ENCODE peak calls at places on chromosomes 13 and 19, in five cellular contexts. Q, G, S, V and P are unnamed samples.

GRCh38 chr13:46031581-46032263 is 20.8 kb downstream of the ZC3H13 start:
- DNase-seq in S (no peak), Q (no peak), G (no peak), V (no peak), P (no peak)

GRCh38 chr13:60356970-60357369 is 40.0 kb upstream of the TDRD3 start:
- DNase-seq in V (no peak), Q (no peak), S (no peak), G (no peak), P (no peak)

GRCh38 chr13:36795463-36795862 is 23.6 kb upstream of the RFXAP start:
- DNase-seq in Q (no peak), S (no peak), G (no peak), V (no peak), P (no peak)

GRCh38 chr13:24396821-24397220 is 87.4 kb downstream of the C1QTNF9 start:
- DNase-seq in V (no peak), G (no peak), Q (no peak), S (no peak), P (no peak)

GRCh38 chr19:46885411-46885810 is 24.6 kb downstream of the ARHGAP35 start:
- DNase-seq in V (no peak), S (no peak), G (no peak), Q (no peak), P (no peak)

GRCh38 chr13:44197791-44198770 is 175.5 kb upstream of the SERP2 start:
- DNase-seq in Q (no peak), V (no peak), G (no peak), S (peak; percentile 39), P (no peak)

GRCh38 chr19:2469102-2469914 is 6.6 kb upstream of the GADD45B start:
- DNase-seq in V (no peak), Q (no peak), G (peak; percentile 45), S (peak; percentile 73), P (peak; percentile 24)

GRCh38 chr13:27375686-27376326 is 48.6 kb upstream of the GTF3A start:
- DNase-seq in Q (peak; percentile 75), S (peak; percentile 82), G (peak; percentile 78), V (peak; percentile 67), P (peak; percentile 74)

GRCh38 chr19:41887711-41888382 is 4.9 kb downstream of the ARHGEF1 start:
- DNase-seq in G (peak; percentile 87), Q (peak; percentile 96), V (no peak), S (no peak), P (peak; percentile 98)

GRCh38 chr19:6728346-6728745 is 7.9 kb upstream of the C3 start:
- DNase-seq in V (no peak), S (no peak), Q (no peak), G (no peak), P (no peak)

GRCh38 chr19:46579286-46579944 is 21.7 kb upstream of the CALM3 start:
- DNase-seq in Q (no peak), V (no peak), S (no peak), G (no peak), P (no peak)

GRCh38 chr19:18470153-18470552 is 32.2 kb upstream of the ISYNA1 start:
- DNase-seq in G (peak; percentile 56), S (peak; percentile 39), Q (peak; percentile 52), V (no peak), P (peak; percentile 35)

GRCh38 chr13:112619730-112620639 is 32.0 kb upstream of the TUBGCP3 start:
- DNase-seq in Q (peak; percentile 68), V (no peak), G (peak; percentile 59), S (peak; percentile 20), P (no peak)

GRCh38 chr19:15123900-15124299 is 16.7 kb downstream of the SYDE1 start:
- DNase-seq in S (peak; percentile 55), V (no peak), Q (no peak), G (no peak), P (no peak)

GRCh38 chr13:99960663-99961440 is 10.7 kb downstream of the ZIC5 start:
- DNase-seq in Q (no peak), V (no peak), S (no peak), G (no peak), P (no peak)

GRCh38 chr13:85597790-85598500 is 201.3 kb downstream of the SLITRK6 start:
- DNase-seq in G (no peak), V (no peak), Q (no peak), S (no peak), P (no peak)

GRCh38 chr13:85287528-85287927 is 511.7 kb downstream of the SLITRK6 start:
- DNase-seq in Q (no peak), V (no peak), G (no peak), S (no peak), P (no peak)

GRCh38 chr13:41650706-41651105 is 193.4 kb downstream of the RGCC start:
- DNase-seq in G (no peak), V (no peak), Q (no peak), S (no peak), P (no peak)

GRCh38 chr13:41651413-41652068 is 194.2 kb downstream of the RGCC start:
- DNase-seq in S (peak; percentile 32), Q (no peak), V (no peak), G (no peak), P (no peak)

GRCh38 chr13:41652735-41653361 is 195.5 kb downstream of the RGCC start:
- DNase-seq in Q (no peak), G (peak; percentile 62), V (peak; percentile 59), S (peak; percentile 80), P (peak; percentile 34)

GRCh38 chr13:41648314-41648935 is 191.1 kb downstream of the RGCC start:
- DNase-seq in V (no peak), S (peak; percentile 57), G (peak; percentile 17), Q (no peak), P (no peak)

DNA sequence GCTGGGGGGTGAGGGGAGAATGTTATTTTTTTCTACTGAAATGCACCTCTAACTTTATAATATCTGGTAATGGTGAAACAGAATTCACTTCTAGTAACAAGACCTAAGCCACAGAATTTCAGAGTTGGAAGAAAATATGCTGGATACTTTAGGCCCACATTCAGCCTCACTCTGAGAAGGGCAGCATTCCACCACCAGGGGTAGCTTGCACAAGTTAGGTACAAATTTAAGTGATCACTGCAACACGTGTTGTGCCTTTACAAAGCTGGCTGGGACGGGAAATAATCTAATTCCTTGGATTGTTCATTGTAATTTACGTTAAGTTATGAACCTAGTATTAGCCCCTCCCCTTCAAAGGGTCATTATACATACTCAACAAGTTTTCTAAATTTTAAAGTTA is 192.3 kb downstream of the RGCC start:
- DNase-seq in S (peak; percentile 28), V (no peak), G (no peak), Q (peak; percentile 52), P (no peak)
- TF ChIP-seq CTCF in S (peak; percentile 50), V (peak; percentile 17), G (peak; percentile 15), Q (peak; percentile 41), P (no peak)

DNA sequence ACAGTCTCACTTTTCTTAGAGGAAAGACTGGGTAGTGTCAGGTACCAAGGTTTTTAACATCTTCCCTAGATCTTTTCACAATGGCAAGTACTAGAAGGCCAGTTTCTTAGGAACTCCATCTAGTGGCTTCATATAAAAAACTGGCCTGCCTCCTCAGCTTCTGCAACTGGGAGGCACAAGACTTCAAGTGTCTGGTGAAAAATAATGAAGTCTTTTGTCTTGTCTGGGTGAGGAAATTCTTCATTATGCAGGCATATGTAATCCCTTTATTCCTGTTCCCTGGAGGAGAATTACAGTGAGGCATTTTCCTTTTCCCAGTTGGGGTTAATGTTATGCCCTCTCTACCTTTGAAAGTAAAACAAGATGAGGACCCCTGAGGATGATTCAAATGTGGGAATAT is 300.5 kb downstream of the NALCN start:
- DNase-seq in S (peak; percentile 1), V (no peak), G (peak; percentile 19), Q (no peak), P (no peak)
- TF ChIP-seq CTCF in S (peak; percentile 20), V (peak; percentile 19), G (peak; percentile 32), Q (peak; percentile 15), P (no peak)

GRCh38 chr13:110713981-110714797 is 689 bp downstream of the ING1 start:
- DNase-seq in V (peak; percentile 36), Q (peak; percentile 66), G (peak; percentile 74), S (peak; percentile 54), P (no peak)
- TF ChIP-seq CTCF in V (no peak), Q (peak; percentile 28), G (peak; percentile 30), S (no peak), P (no peak)

GRCh38 chr19:21468791-21469190 is 36.6 kb upstream of the ZNF429 start:
- DNase-seq in S (no peak), G (no peak), Q (no peak), V (no peak), P (no peak)

GRCh38 chr19:21472507-21472906 is 32.9 kb upstream of the ZNF429 start:
- DNase-seq in V (no peak), G (no peak), Q (no peak), S (no peak), P (no peak)

GRCh38 chr19:21474671-21475181 is 30.7 kb upstream of the ZNF429 start:
- DNase-seq in V (peak; percentile 29), S (peak; percentile 48), Q (no peak), G (peak; percentile 87), P (no peak)
- TF ChIP-seq CTCF in V (no peak), S (no peak), Q (no peak), G (peak; percentile 9), P (no peak)

GRCh38 chr19:45133661-45134060 is 27.1 kb downstream of the NKPD1 start:
- DNase-seq in Q (no peak), G (no peak), S (no peak), V (no peak), P (no peak)

GRCh38 chr19:45128109-45128508 is 32.7 kb downstream of the NKPD1 start:
- DNase-seq in V (no peak), G (no peak), Q (no peak), S (no peak), P (no peak)

GRCh38 chr19:45130236-45130635 is 30.5 kb downstream of the NKPD1 start:
- DNase-seq in V (no peak), G (no peak), Q (no peak), S (no peak), P (no peak)

GRCh38 chr19:45128806-45129205 is 32.0 kb downstream of the NKPD1 start:
- DNase-seq in G (no peak), Q (no peak), V (no peak), S (no peak), P (no peak)

DNA sequence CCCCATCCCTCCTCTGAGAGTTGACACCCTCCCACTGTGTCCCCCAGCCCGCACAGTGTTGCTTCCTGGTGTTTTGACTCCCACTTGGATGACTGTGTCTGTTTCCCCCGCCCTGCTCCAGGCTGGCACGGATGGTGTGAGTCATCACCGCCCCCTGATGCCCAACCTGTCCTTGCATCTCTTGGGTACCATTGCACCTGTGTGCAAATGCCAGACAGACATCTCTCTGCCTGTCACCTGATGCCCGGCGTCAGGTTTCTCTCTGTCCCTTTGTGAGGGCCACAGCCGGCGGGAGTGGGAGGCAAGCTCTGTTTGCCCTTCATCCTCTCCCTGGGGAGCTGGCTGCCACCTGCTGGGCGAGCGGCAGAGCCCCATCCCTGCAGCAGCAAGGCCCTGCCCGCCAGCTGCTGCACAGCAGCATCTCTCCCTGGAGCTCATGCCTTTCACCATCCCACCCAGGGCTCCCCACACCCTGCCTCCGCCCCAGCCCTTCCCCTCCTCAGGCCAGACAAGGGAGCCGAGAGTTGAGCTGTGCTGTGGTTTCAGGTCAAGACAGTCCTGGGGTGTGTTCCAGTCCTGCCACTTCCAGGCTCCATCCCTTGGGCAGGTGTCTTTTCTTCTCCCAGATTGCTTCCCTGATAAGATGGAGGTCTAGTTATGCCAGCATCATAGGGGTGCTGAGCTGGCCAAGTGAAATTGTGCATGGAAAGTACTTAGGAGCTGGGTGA is 29.7 kb downstream of the NKPD1 start:
- DNase-seq in Q (no peak), G (peak; percentile 62), S (no peak), V (no peak), P (peak; percentile 83)
- TF ChIP-seq CTCF in Q (peak; percentile 55), G (peak; percentile 36), S (no peak), V (no peak), P (peak; percentile 70)

GRCh38 chr19:8832132-8833021 is at the start of the genes MBD3L1 and ZNF558:
- DNase-seq in Q (peak; percentile 97), V (peak; percentile 98), G (peak; percentile 98), S (peak; percentile 99), P (peak; percentile 96)
- TF ChIP-seq CTCF in Q (no peak), V (peak; percentile 46), G (peak; percentile 30), S (no peak), P (no peak)